ENCODE peak calls at places on chromosome 9, in five cellular contexts. N is sciatic nerve, H is NCI-H1105 treated with DMSO at 0.1 percent for 48 hours, F is activated T-helper 1 cell treated with Interleukin-2 at 50 U/mL for 16 hours, P is KG1. Y is an unnamed sample.

GRCh38 chr9:16157216-16157615 is 604.4 kb downstream of the CCDC171 start:
- DNase-seq in N (no peak), H (no peak), F (no peak), P (no peak), Y (no peak)

GRCh38 chr9:93814561-93814960 is 140.6 kb downstream of the BARX1 start:
- DNase-seq in N (no peak), H (peak), F (no peak), P (no peak), Y (no peak)

GRCh38 chr9:281753-282645 is 67.3 kb downstream of the DOCK8 start:
- DNase-seq in N (no peak), H (no peak), F (no peak), P (no peak), Y (no peak)

GRCh38 chr9:30851600-30851999 is 1532.8 kb upstream of the ACO1 start:
- DNase-seq in N (no peak), H (no peak), F (no peak), P (no peak), Y (no peak)

GRCh38 chr9:105833271-105833975 is 139.1 kb downstream of the TMEM38B start:
- DNase-seq in N (no peak), H (no peak), F (no peak), P (no peak), Y (no peak)

GRCh38 chr9:115992834-115993233 is 160.8 kb upstream of the PAPPA start:
- DNase-seq in N (no peak), H (no peak), F (no peak), P (no peak), Y (no peak)

GRCh38 chr9:33133186-33133585 is 34.0 kb downstream of the B4GALT1 start:
- DNase-seq in N (no peak), H (no peak), F (no peak), P (no peak), Y (no peak)

GRCh38 chr9:93601063-93601462 is 24.7 kb downstream of the PHF2 start:
- DNase-seq in N (no peak), H (no peak), F (no peak), P (no peak), Y (no peak)

Y was measured in 8988T.